ENCODE peak calls at places on chromosomes 11 and 22, in seven cellular contexts. One of them, this sample, is unnamed.

GRCh38 chr11:64139045-64139444 is 26.9 kb downstream of the MACROD1 start:
- DNase-seq in H9: no peak
- DNase-seq in hypothalamus: no peak
- DNase-seq in activated naive CD4-positive, alpha-beta T cell: no peak
- DNase-seq in stimulated activated CD8-positive, alpha-beta memory T cell treated with anti-CD3 and anti-CD28 coated beads, Interleukin-2, amount 100 ng/mL, for 1 hour: no peak
- DNase-seq in activated CD8-positive, alpha-beta memory T cell treated with anti-CD3 and anti-CD28 coated beads for 4 hours: no peak
- DNase-seq in GM19239: no peak
- DNase-seq in this sample: no peak

GRCh38 chr22:39289445-39290247 is 29.8 kb downstream of the RPL3 start:
- DNase-seq in H9: peak; percentile 32
- DNase-seq in hypothalamus: no peak
- DNase-seq in activated naive CD4-positive, alpha-beta T cell: no peak
- DNase-seq in stimulated activated CD8-positive, alpha-beta memory T cell treated with anti-CD3 and anti-CD28 coated beads, Interleukin-2, amount 100 ng/mL, for 1 hour: no peak
- DNase-seq in activated CD8-positive, alpha-beta memory T cell treated with anti-CD3 and anti-CD28 coated beads for 4 hours: no peak
- DNase-seq in GM19239: no peak
- DNase-seq in this sample: peak; percentile 57

GRCh38 chr11:90639687-90640086 is 416.8 kb upstream of the CHORDC1 start:
- DNase-seq in H9: no peak
- DNase-seq in hypothalamus: no peak
- DNase-seq in activated naive CD4-positive, alpha-beta T cell: no peak
- DNase-seq in stimulated activated CD8-positive, alpha-beta memory T cell treated with anti-CD3 and anti-CD28 coated beads, Interleukin-2, amount 100 ng/mL, for 1 hour: no peak
- DNase-seq in activated CD8-positive, alpha-beta memory T cell treated with anti-CD3 and anti-CD28 coated beads for 4 hours: no peak
- DNase-seq in GM19239: no peak
- DNase-seq in this sample: peak; percentile 38

GRCh38 chr11:18713646-18714442 is 12.1 kb downstream of the IGSF22 start:
- DNase-seq in H9: no peak
- DNase-seq in hypothalamus: no peak
- DNase-seq in activated naive CD4-positive, alpha-beta T cell: no peak
- DNase-seq in stimulated activated CD8-positive, alpha-beta memory T cell treated with anti-CD3 and anti-CD28 coated beads, Interleukin-2, amount 100 ng/mL, for 1 hour: no peak
- DNase-seq in activated CD8-positive, alpha-beta memory T cell treated with anti-CD3 and anti-CD28 coated beads for 4 hours: no peak
- DNase-seq in GM19239: no peak
- DNase-seq in this sample: no peak

GRCh38 chr11:96388891-96389603 is 665 bp downstream of the CCDC82 start:
- DNase-seq in H9: no peak
- DNase-seq in hypothalamus: peak; percentile 53
- DNase-seq in activated naive CD4-positive, alpha-beta T cell: no peak
- DNase-seq in stimulated activated CD8-positive, alpha-beta memory T cell treated with anti-CD3 and anti-CD28 coated beads, Interleukin-2, amount 100 ng/mL, for 1 hour: no peak
- DNase-seq in activated CD8-positive, alpha-beta memory T cell treated with anti-CD3 and anti-CD28 coated beads for 4 hours: no peak
- DNase-seq in GM19239: no peak
- DNase-seq in this sample: no peak

GRCh38 chr11:12137005-12137690 is 26.8 kb downstream of the MICAL2 start:
- DNase-seq in H9: no peak
- DNase-seq in hypothalamus: no peak
- DNase-seq in activated naive CD4-positive, alpha-beta T cell: no peak
- DNase-seq in stimulated activated CD8-positive, alpha-beta memory T cell treated with anti-CD3 and anti-CD28 coated beads, Interleukin-2, amount 100 ng/mL, for 1 hour: no peak
- DNase-seq in activated CD8-positive, alpha-beta memory T cell treated with anti-CD3 and anti-CD28 coated beads for 4 hours: no peak
- DNase-seq in GM19239: no peak
- DNase-seq in this sample: no peak

GRCh38 chr22:41925783-41926460 is 684 bp downstream of the TNFRSF13C start:
- DNase-seq in H9: peak; percentile 83
- DNase-seq in hypothalamus: peak; percentile 46
- DNase-seq in activated naive CD4-positive, alpha-beta T cell: peak; percentile 39
- DNase-seq in stimulated activated CD8-positive, alpha-beta memory T cell treated with anti-CD3 and anti-CD28 coated beads, Interleukin-2, amount 100 ng/mL, for 1 hour: peak; percentile 60
- DNase-seq in activated CD8-positive, alpha-beta memory T cell treated with anti-CD3 and anti-CD28 coated beads for 4 hours: peak; percentile 52
- DNase-seq in GM19239: no peak
- DNase-seq in this sample: peak; percentile 95

GRCh38 chr11:36469881-36470802 is 39.9 kb downstream of the TRAF6 start:
- DNase-seq in H9: no peak
- DNase-seq in hypothalamus: no peak
- DNase-seq in activated naive CD4-positive, alpha-beta T cell: no peak
- DNase-seq in stimulated activated CD8-positive, alpha-beta memory T cell treated with anti-CD3 and anti-CD28 coated beads, Interleukin-2, amount 100 ng/mL, for 1 hour: no peak
- DNase-seq in activated CD8-positive, alpha-beta memory T cell treated with anti-CD3 and anti-CD28 coated beads for 4 hours: no peak
- DNase-seq in GM19239: no peak
- DNase-seq in this sample: no peak

GRCh38 chr11:3218483-3219280 is at the start of gene MRGPRG:
- DNase-seq in H9: peak; percentile 25
- DNase-seq in hypothalamus: no peak
- DNase-seq in activated naive CD4-positive, alpha-beta T cell: no peak
- DNase-seq in stimulated activated CD8-positive, alpha-beta memory T cell treated with anti-CD3 and anti-CD28 coated beads, Interleukin-2, amount 100 ng/mL, for 1 hour: no peak
- DNase-seq in activated CD8-positive, alpha-beta memory T cell treated with anti-CD3 and anti-CD28 coated beads for 4 hours: no peak
- DNase-seq in GM19239: no peak
- DNase-seq in this sample: peak; percentile 53

GRCh38 chr11:8792636-8793035 is 110.0 kb downstream of the RPL27A start:
- DNase-seq in H9: no peak
- DNase-seq in hypothalamus: no peak
- DNase-seq in activated naive CD4-positive, alpha-beta T cell: no peak
- DNase-seq in stimulated activated CD8-positive, alpha-beta memory T cell treated with anti-CD3 and anti-CD28 coated beads, Interleukin-2, amount 100 ng/mL, for 1 hour: no peak
- DNase-seq in activated CD8-positive, alpha-beta memory T cell treated with anti-CD3 and anti-CD28 coated beads for 4 hours: no peak
- DNase-seq in GM19239: no peak
- DNase-seq in this sample: peak; percentile 11

GRCh38 chr11:32386770-32387377 is 48.5 kb downstream of the WT1 start:
- DNase-seq in H9: no peak
- DNase-seq in hypothalamus: no peak
- DNase-seq in activated naive CD4-positive, alpha-beta T cell: no peak
- DNase-seq in stimulated activated CD8-positive, alpha-beta memory T cell treated with anti-CD3 and anti-CD28 coated beads, Interleukin-2, amount 100 ng/mL, for 1 hour: no peak
- DNase-seq in activated CD8-positive, alpha-beta memory T cell treated with anti-CD3 and anti-CD28 coated beads for 4 hours: no peak
- DNase-seq in GM19239: no peak
- DNase-seq in this sample: no peak

GRCh38 chr11:46661836-46662235 is 38.6 kb downstream of the ARHGAP1 start:
- DNase-seq in H9: no peak
- DNase-seq in hypothalamus: no peak
- DNase-seq in activated naive CD4-positive, alpha-beta T cell: no peak
- DNase-seq in stimulated activated CD8-positive, alpha-beta memory T cell treated with anti-CD3 and anti-CD28 coated beads, Interleukin-2, amount 100 ng/mL, for 1 hour: no peak
- DNase-seq in activated CD8-positive, alpha-beta memory T cell treated with anti-CD3 and anti-CD28 coated beads for 4 hours: no peak
- DNase-seq in GM19239: no peak
- DNase-seq in this sample: no peak

GRCh38 chr11:87675993-87676392 is 499.2 kb downstream of the RAB38 start:
- DNase-seq in H9: no peak
- DNase-seq in hypothalamus: no peak
- DNase-seq in activated naive CD4-positive, alpha-beta T cell: no peak
- DNase-seq in stimulated activated CD8-positive, alpha-beta memory T cell treated with anti-CD3 and anti-CD28 coated beads, Interleukin-2, amount 100 ng/mL, for 1 hour: no peak
- DNase-seq in activated CD8-positive, alpha-beta memory T cell treated with anti-CD3 and anti-CD28 coated beads for 4 hours: no peak
- DNase-seq in GM19239: no peak
- DNase-seq in this sample: no peak

GRCh38 chr22:44247923-44248892 is 64.5 kb downstream of the SHISAL1 start:
- DNase-seq in H9: no peak
- DNase-seq in hypothalamus: no peak
- DNase-seq in activated naive CD4-positive, alpha-beta T cell: no peak
- DNase-seq in stimulated activated CD8-positive, alpha-beta memory T cell treated with anti-CD3 and anti-CD28 coated beads, Interleukin-2, amount 100 ng/mL, for 1 hour: no peak
- DNase-seq in activated CD8-positive, alpha-beta memory T cell treated with anti-CD3 and anti-CD28 coated beads for 4 hours: no peak
- DNase-seq in GM19239: no peak
- DNase-seq in this sample: peak; percentile 22

GRCh38 chr22:45441158-45441557 is 27.7 kb downstream of the RIBC2 start:
- DNase-seq in H9: peak; percentile 70
- DNase-seq in hypothalamus: peak; percentile 36
- DNase-seq in activated naive CD4-positive, alpha-beta T cell: no peak
- DNase-seq in stimulated activated CD8-positive, alpha-beta memory T cell treated with anti-CD3 and anti-CD28 coated beads, Interleukin-2, amount 100 ng/mL, for 1 hour: no peak
- DNase-seq in activated CD8-positive, alpha-beta memory T cell treated with anti-CD3 and anti-CD28 coated beads for 4 hours: no peak
- DNase-seq in GM19239: peak; percentile 62
- DNase-seq in this sample: peak; percentile 86

GRCh38 chr22:28332410-28332809 is 347.2 kb downstream of the TTC28 start:
- DNase-seq in H9: no peak
- DNase-seq in hypothalamus: no peak
- DNase-seq in activated naive CD4-positive, alpha-beta T cell: no peak
- DNase-seq in stimulated activated CD8-positive, alpha-beta memory T cell treated with anti-CD3 and anti-CD28 coated beads, Interleukin-2, amount 100 ng/mL, for 1 hour: no peak
- DNase-seq in activated CD8-positive, alpha-beta memory T cell treated with anti-CD3 and anti-CD28 coated beads for 4 hours: no peak
- DNase-seq in GM19239: no peak
- DNase-seq in this sample: no peak

GRCh38 chr11:50098186-50098725 is 65.6 kb downstream of the OR4C45 start:
- DNase-seq in H9: no peak
- DNase-seq in hypothalamus: no peak
- DNase-seq in activated naive CD4-positive, alpha-beta T cell: no peak
- DNase-seq in stimulated activated CD8-positive, alpha-beta memory T cell treated with anti-CD3 and anti-CD28 coated beads, Interleukin-2, amount 100 ng/mL, for 1 hour: no peak
- DNase-seq in activated CD8-positive, alpha-beta memory T cell treated with anti-CD3 and anti-CD28 coated beads for 4 hours: no peak
- DNase-seq in GM19239: no peak
- DNase-seq in this sample: no peak

GRCh38 chr11:16012125-16012751 is 344.1 kb downstream of the SOX6 start:
- DNase-seq in H9: no peak
- DNase-seq in hypothalamus: no peak
- DNase-seq in activated naive CD4-positive, alpha-beta T cell: no peak
- DNase-seq in stimulated activated CD8-positive, alpha-beta memory T cell treated with anti-CD3 and anti-CD28 coated beads, Interleukin-2, amount 100 ng/mL, for 1 hour: no peak
- DNase-seq in activated CD8-positive, alpha-beta memory T cell treated with anti-CD3 and anti-CD28 coated beads for 4 hours: no peak
- DNase-seq in GM19239: no peak
- DNase-seq in this sample: no peak

GRCh38 chr11:85663080-85663729 is 1.7 kb downstream of the CREBZF start:
- DNase-seq in H9: no peak
- DNase-seq in hypothalamus: no peak
- DNase-seq in activated naive CD4-positive, alpha-beta T cell: no peak
- DNase-seq in stimulated activated CD8-positive, alpha-beta memory T cell treated with anti-CD3 and anti-CD28 coated beads, Interleukin-2, amount 100 ng/mL, for 1 hour: no peak
- DNase-seq in activated CD8-positive, alpha-beta memory T cell treated with anti-CD3 and anti-CD28 coated beads for 4 hours: no peak
- DNase-seq in GM19239: no peak
- DNase-seq in this sample: no peak

GRCh38 chr11:70755410-70756158 is 357.3 kb downstream of the CTTN start:
- DNase-seq in H9: peak; percentile 91
- DNase-seq in hypothalamus: peak; percentile 75
- DNase-seq in activated naive CD4-positive, alpha-beta T cell: peak; percentile 6
- DNase-seq in stimulated activated CD8-positive, alpha-beta memory T cell treated with anti-CD3 and anti-CD28 coated beads, Interleukin-2, amount 100 ng/mL, for 1 hour: peak; percentile 6
- DNase-seq in activated CD8-positive, alpha-beta memory T cell treated with anti-CD3 and anti-CD28 coated beads for 4 hours: peak; percentile 11
- DNase-seq in GM19239: peak; percentile 95
- DNase-seq in this sample: peak; percentile 95

GRCh38 chr22:50207383-50208031 is 6.7 kb downstream of the SELENOO start:
- DNase-seq in H9: no peak
- DNase-seq in hypothalamus: no peak
- DNase-seq in activated naive CD4-positive, alpha-beta T cell: no peak
- DNase-seq in stimulated activated CD8-positive, alpha-beta memory T cell treated with anti-CD3 and anti-CD28 coated beads, Interleukin-2, amount 100 ng/mL, for 1 hour: no peak
- DNase-seq in activated CD8-positive, alpha-beta memory T cell treated with anti-CD3 and anti-CD28 coated beads for 4 hours: no peak
- DNase-seq in GM19239: no peak
- DNase-seq in this sample: no peak

GRCh38 chr11:102623128-102623527 is 2.0 kb downstream of the MMP20 start:
- DNase-seq in H9: no peak
- DNase-seq in hypothalamus: no peak
- DNase-seq in activated naive CD4-positive, alpha-beta T cell: no peak
- DNase-seq in stimulated activated CD8-positive, alpha-beta memory T cell treated with anti-CD3 and anti-CD28 coated beads, Interleukin-2, amount 100 ng/mL, for 1 hour: no peak
- DNase-seq in activated CD8-positive, alpha-beta memory T cell treated with anti-CD3 and anti-CD28 coated beads for 4 hours: no peak
- DNase-seq in GM19239: no peak
- DNase-seq in this sample: no peak

This sample was measured in endodermal cell.